ENCODE peak calls at places on chromosomes 3 and 15, in nine cellular contexts. G is body of pancreas, X is breast epithelium, M is GM12891, K is lower leg skin, F is uterus, Z is adrenal gland, H is heart left ventricle, I is stomach. N is an unnamed sample.
A peak's percentile ranks its signal among the peaks of the same experiment; 100 is the strongest.

GRCh38 chr3:57001356-57001755 is 59.1 kb upstream of the SPATA12 start:
- DNase-seq in Z (no peak), K (no peak), G (no peak), M (no peak), H (no peak), X (no peak), I (no peak), F (no peak), N (no peak)

GRCh38 chr15:101807345-101807945 is 4.1 kb downstream of the OR4F6 start:
- DNase-seq in G (no peak), F (no peak), M (no peak), I (no peak), X (no peak), H (no peak), Z (no peak), K (no peak), N (peak; percentile 5)

GRCh38 chr3:7293286-7293685 is 432.4 kb downstream of the GRM7 start:
- DNase-seq in X (no peak), Z (no peak), I (no peak), H (no peak), F (no peak), M (no peak), G (no peak), K (no peak), N (no peak)

GRCh38 chr15:51322622-51323296 is 15.6 kb downstream of the CYP19A1 start:
- DNase-seq in Z (peak; percentile 38), H (peak; percentile 68), K (peak; percentile 93), M (no peak), F (no peak), I (peak; percentile 31), G (peak; percentile 44), X (no peak), N (no peak)

GRCh38 chr15:68387288-68388143 is 44.4 kb downstream of the ITGA11 start:
- DNase-seq in M (no peak), X (no peak), G (no peak), K (peak; percentile 62), F (peak; percentile 11), I (peak; percentile 15), Z (no peak), H (no peak), N (no peak)

GRCh38 chr15:58748040-58748786 is 1.3 kb downstream of the ADAM10 start:
- DNase-seq in H (no peak), Z (no peak), G (no peak), M (no peak), I (no peak), F (no peak), X (no peak), K (no peak), N (no peak)

GRCh38 chr15:51160484-51160883 is 65.8 kb upstream of the TNFAIP8L3 start:
- DNase-seq in K (no peak), F (no peak), M (no peak), H (no peak), I (no peak), X (no peak), G (no peak), Z (no peak), N (no peak)

GRCh38 chr3:143263844-143264243 is 144.3 kb downstream of the CHST2 start:
- DNase-seq in Z (no peak), G (no peak), M (no peak), I (no peak), K (no peak), F (no peak), H (no peak), X (no peak), N (no peak)

GRCh38 chr15:45084163-45084562 is 29.8 kb downstream of the DUOX2 start:
- DNase-seq in I (peak; percentile 23), G (no peak), M (no peak), Z (no peak), H (no peak), F (no peak), X (no peak), K (no peak), N (no peak)

GRCh38 chr3:160434071-160434470 is 15.5 kb downstream of the TRIM59 start:
- DNase-seq in I (no peak), Z (no peak), M (no peak), H (no peak), F (no peak), K (no peak), X (no peak), G (no peak), N (no peak)

GRCh38 chr3:135706758-135707375 is 258.7 kb upstream of the PPP2R3A start:
- DNase-seq in H (no peak), X (no peak), K (no peak), M (no peak), G (no peak), I (no peak), F (no peak), Z (peak; percentile 16), N (no peak)

GRCh38 chr15:75214293-75215096 is 12.8 kb downstream of the C15orf39 start:
- DNase-seq in H (no peak), M (no peak), G (no peak), I (no peak), X (no peak), Z (no peak), K (no peak), F (no peak), N (no peak)

GRCh38 chr15:75212200-75212858 is 10.6 kb downstream of the C15orf39 start:
- DNase-seq in F (no peak), I (no peak), K (no peak), X (no peak), Z (no peak), G (no peak), M (no peak), H (no peak), N (no peak)

GRCh38 chr15:75211436-75212199 is 9.9 kb downstream of the C15orf39 start:
- DNase-seq in G (no peak), K (no peak), X (no peak), H (no peak), M (no peak), F (no peak), Z (no peak), I (no peak), N (no peak)

GRCh38 chr15:75213768-75214221 is 12.1 kb downstream of the C15orf39 start:
- DNase-seq in Z (no peak), M (no peak), G (no peak), H (no peak), X (no peak), I (no peak), K (no peak), F (no peak), N (no peak)

DNA sequence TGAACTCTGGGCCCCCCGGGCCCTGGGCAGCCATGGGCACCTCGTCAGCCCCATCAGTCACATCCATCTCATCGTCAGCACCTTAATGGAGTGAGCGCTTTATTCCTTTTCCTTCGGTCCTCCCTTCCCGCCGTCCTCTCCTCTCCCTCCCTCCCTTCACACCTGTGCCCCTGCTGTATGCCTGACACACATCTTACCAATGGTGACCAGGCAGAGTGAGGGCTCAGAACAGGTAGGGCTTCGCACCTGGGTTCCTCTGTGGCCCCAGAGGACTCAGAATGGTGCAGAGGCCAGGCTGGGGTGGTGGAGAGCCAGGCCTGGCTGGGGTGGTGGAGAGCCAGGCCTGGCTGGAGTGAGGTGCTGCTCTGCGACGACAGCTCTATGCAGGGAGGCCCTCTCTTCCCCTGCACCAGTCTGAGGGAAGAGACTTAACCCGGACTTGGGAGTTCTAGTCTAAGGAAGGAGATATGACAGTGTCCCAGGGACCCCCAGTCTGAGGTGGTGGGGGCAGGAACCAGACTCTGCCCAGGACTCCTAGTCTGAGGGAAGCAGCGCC is 11.6 kb downstream of the C15orf39 start:
- DNase-seq in F (no peak), X (no peak), G (no peak), H (no peak), M (no peak), I (no peak), Z (no peak), K (no peak), N (no peak)
- TF ChIP-seq POLR2A in F (no peak), X (no peak), G (no peak), H (no peak), M (no peak), I (no peak), Z (no peak), K (no peak), N (no peak)

GRCh38 chr3:134249935-134250716 is 533 bp downstream of the RYK start:
- DNase-seq in K (peak; percentile 93), I (peak; percentile 70), X (no peak), G (peak; percentile 77), Z (peak; percentile 75), H (peak; percentile 66), F (peak; percentile 32), M (peak; percentile 28), N (peak; percentile 59)

GRCh38 chr3:134251731-134252391 is 1.2 kb upstream of the RYK start:
- DNase-seq in I (no peak), F (peak; percentile 29), K (no peak), Z (no peak), G (no peak), H (peak; percentile 75), M (no peak), X (no peak), N (no peak)

GRCh38 chr3:134249442-134249841 is 1.2 kb downstream of the RYK start:
- DNase-seq in G (no peak), X (no peak), M (no peak), K (no peak), I (no peak), F (no peak), H (no peak), Z (no peak), N (no peak)

GRCh38 chr3:134252766-134253165 is 2.1 kb upstream of the RYK start:
- DNase-seq in M (no peak), X (no peak), H (no peak), K (no peak), F (no peak), G (no peak), Z (no peak), I (no peak), N (no peak)

GRCh38 chr3:134250717-134251220 is at the start of gene RYK:
- DNase-seq in F (peak; percentile 67), G (peak; percentile 85), I (peak; percentile 84), Z (peak; percentile 83), K (peak; percentile 96), H (peak; percentile 88), M (peak; percentile 82), X (peak; percentile 54), N (peak; percentile 81)
- TF ChIP-seq POLR2A in F (peak; percentile 56), G (peak; percentile 69), I (no peak), Z (peak; percentile 64), K (peak; percentile 63), H (peak; percentile 76), M (peak; percentile 49), X (peak; percentile 43), N (peak; percentile 63)

DNA sequence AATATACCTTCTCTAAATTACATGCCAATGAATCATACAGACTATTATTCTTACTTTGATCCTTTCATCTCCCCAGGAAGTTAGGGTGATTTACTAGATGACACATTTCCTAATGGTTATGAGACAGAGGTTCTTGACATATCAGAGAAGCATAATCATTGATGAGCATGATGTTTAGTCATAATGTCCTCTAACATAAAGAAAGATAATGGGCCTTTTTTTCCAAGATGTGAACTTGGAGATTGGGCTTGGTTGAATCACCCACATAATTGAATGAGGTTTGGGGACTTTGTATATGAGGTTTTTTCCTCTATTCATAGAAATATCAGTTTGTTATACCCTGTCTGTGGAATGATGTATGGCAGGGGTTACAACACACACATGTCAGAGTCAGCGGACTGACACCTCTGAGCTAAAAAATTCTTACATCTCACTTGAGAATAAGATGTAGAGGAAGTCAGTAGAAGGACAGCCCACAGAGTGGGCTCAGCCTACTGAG is 69.7 kb upstream of the DCBLD2 start:
- DNase-seq in I (no peak), K (no peak), F (no peak), M (no peak), G (no peak), Z (no peak), H (no peak), X (no peak), N (no peak)
- TF ChIP-seq POLR2A in I (no peak), K (no peak), F (no peak), M (no peak), G (no peak), Z (no peak), H (no peak), X (no peak), N (no peak)

GRCh38 chr3:49716691-49717538 is 2.6 kb downstream of the AMIGO3 start:
- DNase-seq in G (no peak), H (no peak), I (no peak), Z (peak; percentile 7), M (no peak), K (peak; percentile 82), X (no peak), F (peak; percentile 13), N (no peak)
- TF ChIP-seq POLR2A in G (no peak), H (no peak), I (no peak), Z (no peak), M (no peak), K (no peak), X (no peak), F (no peak), N (no peak)